ENCODE peak calls at places on chromosomes 7 and 10, in five cellular contexts. C, J, H, E and P are unnamed samples.

GRCh38 chr10:6327906-6328707 is 125.4 kb downstream of the PFKFB3 start:
- DNase-seq in H (no peak), C (no peak), E (no peak), J (no peak), P (no peak)

GRCh38 chr7:100509213-100509612 is 25.5 kb downstream of the NYAP1 start:
- DNase-seq in C (peak; percentile 71), H (no peak), J (no peak), E (no peak), P (no peak)

GRCh38 chr10:78210548-78210947 is 176.9 kb downstream of the RPS24 start:
- DNase-seq in J (no peak), E (no peak), C (no peak), H (no peak), P (no peak)

GRCh38 chr7:104126411-104126841 is 81.4 kb downstream of the ORC5 start:
- DNase-seq in C (no peak), J (no peak), E (no peak), H (peak; percentile 19), P (no peak)

GRCh38 chr7:16187131-16187530 is 234.2 kb downstream of the CRPPA start:
- DNase-seq in C (no peak), E (no peak), H (no peak), J (no peak), P (peak; percentile 61)

GRCh38 chr7:3738964-3739363 is 437.9 kb downstream of the SDK1 start:
- DNase-seq in C (peak; percentile 24), J (no peak), H (no peak), E (no peak), P (no peak)

GRCh38 chr10:28587270-28587969 is 54.5 kb downstream of the WAC start:
- DNase-seq in E (no peak), H (no peak), C (peak; percentile 65), J (no peak), P (peak; percentile 22)

GRCh38 chr7:16822029-16822428 is 17.2 kb upstream of the AGR2 start:
- DNase-seq in J (no peak), H (no peak), C (no peak), E (no peak), P (no peak)

GRCh38 chr7:116500071-116500853 is 724 bp downstream of the CAV2 start:
- DNase-seq in E (peak; percentile 64), C (peak; percentile 56), H (peak; percentile 71), J (no peak), P (no peak)

GRCh38 chr7:480531-481218 is 39.0 kb downstream of the PDGFA start:
- DNase-seq in C (no peak), E (no peak), H (no peak), J (no peak), P (no peak)

GRCh38 chr7:28419717-28420116 is 7.4 kb downstream of the CREB5 start:
- DNase-seq in C (peak; percentile 99), E (peak; percentile 30), J (no peak), H (no peak), P (no peak)

GRCh38 chr7:84904561-84904960 is 282.3 kb downstream of the SEMA3D start:
- DNase-seq in C (no peak), H (no peak), J (no peak), E (peak; percentile 55), P (no peak)

GRCh38 chr7:101243786-101244384 is 996 bp downstream of the FIS1 start:
- DNase-seq in H (peak; percentile 82), E (no peak), J (no peak), C (peak; percentile 27), P (no peak)

GRCh38 chr10:132904814-132905649 is 37.3 kb downstream of the CFAP46 start:
- DNase-seq in J (no peak), H (no peak), C (no peak), E (no peak), P (no peak)

GRCh38 chr10:69051303-69051702 is 36.6 kb upstream of the SRGN start:
- DNase-seq in J (no peak), C (peak; percentile 46), H (no peak), E (no peak), P (no peak)

GRCh38 chr7:100865971-100866720 is 1.0 kb upstream of the TRIP6 start:
- DNase-seq in E (peak; percentile 87), J (peak; percentile 55), H (peak; percentile 27), C (peak; percentile 29), P (no peak)

GRCh38 chr10:1557081-1557480 is 180.2 kb downstream of the ADARB2 start:
- DNase-seq in J (no peak), C (no peak), H (no peak), E (no peak), P (no peak)

GRCh38 chr10:125002423-125003145 is 60.7 kb downstream of the ZRANB1 start:
- DNase-seq in H (no peak), J (no peak), C (no peak), E (no peak), P (no peak)

GRCh38 chr10:95881316-95881715 is 26.5 kb upstream of the CC2D2B start:
- DNase-seq in E (no peak), C (peak; percentile 43), J (no peak), H (no peak), P (no peak)

GRCh38 chr7:7265676-7266075 is 83.3 kb downstream of the C1GALT1 start:
- DNase-seq in C (peak; percentile 16), E (no peak), H (no peak), J (no peak), P (no peak)

GRCh38 chr7:123865517-123866117 is 20.6 kb downstream of the HYAL4 start:
- DNase-seq in J (peak; percentile 49), E (peak; percentile 78), H (peak; percentile 84), C (peak; percentile 79), P (peak; percentile 66)

GRCh38 chr10:52639652-52640051 is 132.9 kb downstream of the MBL2 start:
- DNase-seq in J (no peak), E (peak; percentile 50), C (no peak), H (no peak), P (no peak)

GRCh38 chr10:60731134-60731883 is 47.0 kb upstream of the CDK1 start:
- DNase-seq in E (peak; percentile 60), H (no peak), J (no peak), C (peak; percentile 10), P (no peak)

GRCh38 chr7:2508327-2509231 is 11.0 kb upstream of the LFNG start:
- DNase-seq in C (no peak), J (no peak), E (no peak), H (no peak), P (no peak)

GRCh38 chr7:42064534-42064933 is 172.5 kb downstream of the GLI3 start:
- DNase-seq in C (no peak), J (no peak), E (no peak), H (no peak), P (no peak)

GRCh38 chr7:34357068-34357467 is 300.9 kb upstream of the NPSR1 start:
- DNase-seq in H (peak; percentile 37), J (no peak), E (peak; percentile 48), C (no peak), P (no peak)

GRCh38 chr7:158860394-158860793 is 4.0 kb downstream of the DYNC2I1 start:
- DNase-seq in H (no peak), C (no peak), J (no peak), E (no peak), P (no peak)

GRCh38 chr10:31522820-31523219 is 203.8 kb downstream of the ZEB1 start:
- DNase-seq in E (no peak), H (no peak), C (no peak), J (no peak), P (no peak)

GRCh38 chr7:142496545-142496991 is 238.7 kb upstream of the PRSS58 start:
- DNase-seq in E (peak; percentile 73), H (peak; percentile 61), J (peak; percentile 42), C (peak; percentile 71), P (no peak)

GRCh38 chr10:510415-510881 is 179.0 kb downstream of the DIP2C start:
- DNase-seq in J (no peak), H (no peak), C (peak; percentile 44), E (no peak), P (no peak)

DNA sequence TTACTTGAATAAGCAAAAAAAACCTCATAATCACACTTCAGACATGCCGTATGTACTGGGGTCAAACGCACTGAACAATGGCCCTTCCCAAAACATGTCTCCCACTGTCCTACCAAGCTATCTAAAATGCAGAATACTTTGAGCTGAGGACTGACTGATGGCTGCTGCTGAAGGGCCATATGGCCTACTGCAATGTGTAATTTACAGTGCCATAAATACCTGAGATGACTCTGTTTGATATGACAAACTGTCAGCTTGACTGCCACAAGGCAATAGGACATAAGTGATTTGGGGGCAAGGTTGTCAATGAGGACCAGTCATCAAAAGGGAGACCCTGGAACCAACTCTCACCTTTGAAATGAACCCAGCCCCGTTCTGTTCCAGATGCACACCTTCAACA is 187.4 kb upstream of the FRMD4A start:
- DNase-seq in H (no peak), C (no peak), E (no peak), J (no peak), P (no peak)
- H3K36me3 ChIP-seq in H (no peaks in the 10 kb centered on the region), C (peaks cover 3% of the 10 kb centered on the region), E (no peaks in the 10 kb centered on the region), J (peaks cover 3% of the 10 kb centered on the region), P (no peaks in the 10 kb centered on the region)

GRCh38 chr10:110221721-110222261 is 14.4 kb downstream of the MXI1 start:
- DNase-seq in J (peak; percentile 84), H (peak; percentile 83), C (peak; percentile 98), E (no peak), P (no peak)
- TF ChIP-seq EZH2 in J (no peak), H (no peak), C (no peak), E (no peak), P (no peak)

GRCh38 chr7:75639893-75640600 is 98.7 kb downstream of the HIP1 start:
- DNase-seq in C (no peak), J (no peak), E (peak; percentile 1), H (no peak), P (no peak)
- H3K4me3 ChIP-seq in C (peak overlapping the region; percentile 44), J (peak overlapping the region; percentile 47), E (peak overlapping the region; percentile 87), H (peak overlapping the region; percentile 98), P (peak overlapping the region; percentile 89)

DNA sequence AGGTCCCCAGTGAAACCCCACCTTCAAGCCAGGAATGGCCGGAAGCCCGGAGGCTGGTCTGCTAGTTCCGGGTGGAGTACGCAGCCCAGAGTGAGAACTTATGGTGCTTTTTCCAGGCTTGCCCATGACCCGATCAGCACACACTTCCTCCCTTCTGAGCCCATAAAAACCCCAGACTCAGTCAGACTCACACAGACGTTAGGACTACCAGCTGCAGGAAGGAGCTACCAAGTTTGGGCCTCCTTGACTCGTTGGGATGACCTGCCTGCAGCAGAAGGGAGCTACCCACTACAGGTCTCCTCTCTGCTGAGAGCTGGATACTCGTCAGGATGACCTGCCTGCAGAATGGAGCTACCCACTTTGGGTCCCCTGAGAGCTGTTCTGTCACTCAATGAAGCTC is 39.1 kb downstream of the SCRN1 start:
- DNase-seq in J (no peak), H (no peak), E (no peak), C (no peak), P (no peak)
- H3K36me3 ChIP-seq in J (peaks cover 13% of the 10 kb centered on the region), H (peaks cover 16% of the 10 kb centered on the region), E (peaks cover 20% of the 10 kb centered on the region), C (peaks cover 10% of the 10 kb centered on the region), P (peaks cover 19% of the 10 kb centered on the region)

GRCh38 chr10:101222247-101222531 is 7.1 kb downstream of the LBX1 start:
- DNase-seq in E (no peak), H (no peak), C (no peak), J (no peak), P (no peak)
- TF ChIP-seq EZH2 in E (no peak), H (peak; percentile 91), C (no peak), J (no peak), P (no peak)

DNA sequence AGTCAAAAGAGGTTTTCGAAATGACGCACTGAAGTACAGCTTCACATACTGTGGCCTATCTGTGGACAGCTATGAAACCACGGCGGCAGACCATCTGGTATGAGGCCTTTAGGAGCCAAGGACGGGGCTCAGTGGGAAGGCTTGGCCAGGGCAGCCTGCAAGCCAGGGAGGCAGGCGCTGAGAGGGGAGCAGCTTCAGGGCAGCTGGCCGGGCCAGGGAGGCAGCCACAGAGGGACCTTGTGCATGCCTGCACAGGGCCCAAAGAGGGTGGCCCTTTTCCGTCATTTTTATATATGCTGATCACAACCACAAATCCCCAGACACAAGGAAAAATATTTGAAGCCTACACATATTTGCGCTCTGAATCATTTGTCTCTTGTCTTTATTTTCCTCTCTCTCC is 13.5 kb downstream of the CALD1 start:
- DNase-seq in J (no peak), C (no peak), E (no peak), H (no peak), P (no peak)
- H3K4me3 ChIP-seq in J (no peak overlapping the region), C (no peak overlapping the region), E (no peak overlapping the region), H (no peak overlapping the region), P (no peak overlapping the region)